ENCODE peak calls at places on chromosomes 3 and 15, in five cellular contexts. C is HT-29; G is A172; A is naive B cell; S is CD8-positive, alpha-beta memory T cell. H is an unnamed sample.

GRCh38 chr15:65900488-65900887 is 31.2 kb downstream of the RAB11A start:
- DNase-seq in C (no peak), G (no peak), A (no peak), S (no peak), H (no peak)

GRCh38 chr15:96230557-96231181 is 99.8 kb upstream of the NR2F2 start:
- DNase-seq in C (peak; percentile 15), G (peak; percentile 8), A (no peak), S (no peak), H (no peak)

GRCh38 chr15:75930866-75931265 is 27.2 kb downstream of the FBXO22 start:
- DNase-seq in C (no peak), G (no peak), A (no peak), S (no peak), H (no peak)

GRCh38 chr3:103976931-103977339 is 1389.8 kb upstream of the ALCAM start:
- DNase-seq in C (no peak), G (no peak), A (no peak), S (no peak), H (no peak)

GRCh38 chr3:56251343-56251945 is 216.8 kb downstream of the ERC2 start:
- DNase-seq in C (peak; percentile 51), G (peak; percentile 56), A (no peak), S (no peak), H (peak; percentile 29)

GRCh38 chr15:101425787-101426365 is 63.6 kb downstream of the PCSK6 start:
- DNase-seq in C (no peak), G (no peak), A (no peak), S (no peak), H (no peak)

GRCh38 chr3:128584412-128585020 is 66.1 kb downstream of the RPN1 start:
- DNase-seq in C (peak; percentile 96), G (peak; percentile 86), A (no peak), S (no peak), H (peak; percentile 64)

GRCh38 chr3:41683666-41684350 is 278.1 kb downstream of the ULK4 start:
- DNase-seq in C (no peak), G (no peak), A (no peak), S (no peak), H (no peak)

GRCh38 chr3:18745472-18745871 is 320.3 kb upstream of the SATB1 start:
- DNase-seq in C (no peak), G (no peak), A (no peak), S (no peak), H (no peak)